ENCODE peak calls at places on chromosomes 13 and 19, in six cellular contexts. E is IMR-90, Y is mesenchymal stem cell, F is trophoblast cell, I is H9, Q is H1. U is an unnamed sample.

GRCh38 chr13:34931572-34931971 is 10.5 kb upstream of the NBEA start:
- DNase-seq in I (no peak), Y (no peak), Q (no peak), E (peak), F (peak), U (no peak)

GRCh38 chr13:19089315-19089714 is 92.3 kb downstream of the TUBA3C start:
- DNase-seq in F (peak), E (no peak), Y (no peak), Q (no peak), I (no peak), U (no peak)

GRCh38 chr13:100508996-100509395 is 79.6 kb downstream of the GGACT start:
- DNase-seq in Q (no peak), F (no peak), Y (no peak), I (no peak), E (no peak), U (no peak)

GRCh38 chr13:97231832-97232201 is 9.7 kb downstream of the MBNL2 start:
- DNase-seq in Y (no peak), I (no peak), Q (no peak), F (peak), E (peak), U (no peak)

GRCh38 chr13:23969672-23970071 is 72.4 kb upstream of the C1QTNF9B start:
- DNase-seq in Q (no peak), F (peak), I (no peak), E (peak), Y (peak), U (no peak)

GRCh38 chr19:49631610-49632192 is 8.2 kb downstream of the RRAS start:
- DNase-seq in Y (no peak), Q (no peak), E (no peak), I (no peak), F (no peak), U (no peak)

GRCh38 chr19:34493038-34493648 is 11.6 kb downstream of the WTIP start:
- DNase-seq in F (no peak), E (no peak), I (no peak), Y (no peak), Q (no peak), U (no peak)

GRCh38 chr13:94154362-94154761 is 325.1 kb downstream of the DCT start:
- DNase-seq in Q (no peak), E (peak), I (no peak), Y (no peak), F (no peak), U (no peak)

GRCh38 chr19:56476671-56477428 is at the start of gene ZNF667:
- DNase-seq in F (peak), Y (peak), I (no peak), E (peak), Q (no peak), U (peak)

GRCh38 chr13:113967206-113967720 is 6.6 kb downstream of the C13orf46 start:
- DNase-seq in Q (no peak), F (no peak), I (no peak), Y (no peak), E (no peak), U (no peak)

GRCh38 chr19:11291415-11291814 is 4.5 kb upstream of the TSPAN16 start:
- DNase-seq in Q (no peak), F (no peak), Y (no peak), E (no peak), I (no peak), U (no peak)

GRCh38 chr19:43759515-43759914 is 4.8 kb upstream of the SMG9 start:
- DNase-seq in Y (peak), I (no peak), F (peak), E (peak), Q (no peak), U (no peak)

GRCh38 chr13:105464249-105464648 is 1071.2 kb downstream of the EFNB2 start:
- DNase-seq in E (peak), Y (no peak), F (peak), I (no peak), Q (no peak), U (no peak)

GRCh38 chr19:40139533-40140287 is 49.0 kb upstream of the ZNF780A start:
- DNase-seq in E (peak), Y (peak), I (no peak), F (peak), Q (peak), U (peak)

GRCh38 chr13:50651916-50652315 is 191.6 kb downstream of the DLEU7 start:
- DNase-seq in I (no peak), E (no peak), F (no peak), Q (no peak), Y (no peak), U (no peak)

GRCh38 chr19:14114854-14115253 is 2.7 kb downstream of the PRKACA start:
- DNase-seq in E (no peak), I (peak), Q (peak), F (peak), Y (no peak), U (no peak)

GRCh38 chr19:3979289-3979673 is 6.0 kb downstream of the EEF2 start:
- DNase-seq in F (no peak), E (no peak), Y (no peak), I (peak), Q (peak), U (no peak)

GRCh38 chr19:41225238-41226052 is 6.4 kb downstream of the AXL start:
- DNase-seq in E (peak), Y (peak), Q (no peak), F (peak), I (peak), U (no peak)

GRCh38 chr19:28905996-28906395 is 307.0 kb downstream of the UQCRFS1 start:
- DNase-seq in Y (no peak), F (peak), E (peak), I (no peak), Q (no peak), U (no peak)

GRCh38 chr13:55062662-55063061 is 2034.0 kb downstream of the OLFM4 start:
- DNase-seq in Q (no peak), Y (no peak), I (no peak), E (no peak), F (no peak), U (no peak)

GRCh38 chr19:54462713-54463530 is 656 bp downstream of the LENG9 start:
- DNase-seq in I (peak), F (peak), Q (peak), Y (peak), E (peak), U (peak)

GRCh38 chr19:5492281-5492812 is 37.1 kb downstream of the ZNRF4 start:
- DNase-seq in I (no peak), F (no peak), E (no peak), Q (no peak), Y (no peak), U (no peak)

GRCh38 chr19:34475026-34475974 is 6.3 kb upstream of the WTIP start:
- DNase-seq in I (no peak), Y (peak), Q (no peak), F (peak), E (peak), U (no peak)

GRCh38 chr19:44738603-44739585 is 9.6 kb upstream of the BCL3 start:
- DNase-seq in F (peak), Y (peak), I (no peak), Q (no peak), E (no peak), U (no peak)

GRCh38 chr13:114058051-114058867 is 74.2 kb downstream of the RASA3 start:
- DNase-seq in Y (no peak), Q (no peak), E (no peak), I (no peak), F (no peak), U (no peak)

GRCh38 chr13:21999666-22000065 is 328.8 kb downstream of the FGF9 start:
- DNase-seq in I (no peak), F (no peak), Y (no peak), E (no peak), Q (no peak), U (no peak)

GRCh38 chr19:38011426-38011825 is 104.4 kb downstream of the SIPA1L3 start:
- DNase-seq in E (no peak), Q (no peak), Y (no peak), I (no peak), F (no peak), U (no peak)

GRCh38 chr19:34484328-34484727 is 2.8 kb downstream of the WTIP start:
- DNase-seq in E (no peak), Q (no peak), Y (no peak), F (no peak), I (no peak), U (no peak)

GRCh38 chr13:53788286-53788685 is 759.7 kb downstream of the OLFM4 start:
- DNase-seq in Q (no peak), F (no peak), I (no peak), E (no peak), Y (no peak), U (no peak)

GRCh38 chr19:49387936-49388372 is at the start of gene KASH5:
- DNase-seq in E (peak), Q (no peak), I (no peak), Y (no peak), F (peak), U (no peak)

GRCh38 chr13:21997726-21998125 is 326.9 kb downstream of the FGF9 start:
- DNase-seq in E (no peak), Q (no peak), Y (no peak), F (no peak), I (no peak), U (no peak)

GRCh38 chr13:95403349-95404140 is 102.3 kb upstream of the ABCC4 start:
- DNase-seq in E (no peak), Q (peak), I (peak), F (no peak), Y (peak), U (peak)

GRCh38 chr19:41705393-41706174 is 2.8 kb upstream of the CEACAM5 start:
- DNase-seq in I (peak), Y (no peak), F (peak), E (no peak), Q (no peak), U (peak)

GRCh38 chr13:79196366-79196765 is 209.7 kb downstream of the RBM26 start:
- DNase-seq in Y (no peak), F (no peak), E (no peak), I (no peak), Q (no peak), U (no peak)

GRCh38 chr13:79989251-79989661 is 351.7 kb downstream of the SPRY2 start:
- DNase-seq in Y (peak), E (peak), I (no peak), Q (no peak), F (peak), U (no peak)

GRCh38 chr13:66139250-66139649 is 1090.9 kb downstream of the PCDH9 start:
- DNase-seq in I (no peak), Y (peak), F (no peak), Q (no peak), E (no peak), U (no peak)

GRCh38 chr13:76489299-76489698 is 396.9 kb downstream of the KCTD12 start:
- DNase-seq in F (no peak), Q (no peak), I (no peak), E (no peak), Y (no peak), U (no peak)

DNA sequence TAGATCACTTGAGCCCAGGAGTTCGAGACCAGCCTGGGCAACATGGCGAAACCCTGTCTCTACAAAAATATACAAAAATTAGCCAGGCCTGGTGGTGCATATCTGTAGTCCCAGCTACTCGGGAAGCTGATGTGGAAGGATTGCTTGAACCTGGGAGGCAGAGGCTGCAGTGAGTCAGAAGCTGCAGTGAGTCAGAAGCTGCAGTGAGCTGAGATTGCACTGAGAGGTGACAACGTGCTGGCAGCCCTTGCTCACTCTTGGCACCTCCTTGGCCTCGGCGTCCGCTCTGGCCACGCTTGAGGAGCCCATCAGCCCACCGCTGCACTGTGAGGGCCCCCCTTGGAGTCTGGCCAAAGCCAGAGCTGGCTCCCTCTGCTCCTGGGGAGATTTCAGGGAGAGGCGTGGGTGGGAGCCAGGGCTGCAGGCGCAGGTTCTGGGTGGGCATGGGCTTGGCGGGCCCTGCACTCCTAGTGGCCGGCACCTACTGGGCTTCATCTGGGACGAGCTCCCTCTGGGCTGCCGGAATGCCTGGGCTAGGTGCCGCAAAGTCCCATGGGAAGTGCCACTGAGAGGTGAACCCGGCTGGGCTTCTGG is 39.5 kb upstream of the RPL21 start:
- DNase-seq in Y (peak), E (peak), Q (no peak), I (no peak), F (peak), U (no peak)
- H3K14ac ChIP-seq in Y (no peak), E (no peak), Q (no peak), I (no peak), F (no peak), U (no peak)

DNA sequence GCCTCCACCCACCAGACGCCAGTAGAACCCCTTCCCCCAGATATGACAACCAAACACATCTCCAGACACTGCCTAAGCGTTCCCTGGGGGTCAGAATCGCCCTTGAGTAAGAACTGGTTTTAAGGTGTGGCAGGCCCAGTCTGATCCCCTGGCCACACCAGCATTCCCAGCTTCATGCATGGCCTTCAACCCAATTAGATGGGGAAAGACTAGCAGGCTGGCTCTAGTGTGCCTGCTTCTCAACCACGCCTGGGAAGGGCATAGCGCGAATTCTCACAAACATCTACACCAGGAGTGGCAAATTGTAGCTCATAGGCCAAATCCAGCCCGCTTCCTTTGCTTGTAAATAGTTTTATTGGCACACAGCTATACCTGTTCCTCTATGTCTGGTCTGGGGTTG is 13.6 kb downstream of the HAUS8 start:
- DNase-seq in Q (no peak), F (peak), I (no peak), Y (no peak), E (no peak), U (no peak)
- H3K27ac ChIP-seq in Q (no peak), F (no peak), I (no peak), Y (no peak), E (no peak), U (no peak)

GRCh38 chr19:30719189-30719990 is 347.2 kb downstream of the ZNF536 start:
- DNase-seq in E (no peak), Q (peak), I (peak), F (no peak), Y (peak), U (no peak)
- H3K4ac ChIP-seq in E (no peak), Q (no peak), I (no peak), F (no peak), Y (no peak), U (peak)

DNA sequence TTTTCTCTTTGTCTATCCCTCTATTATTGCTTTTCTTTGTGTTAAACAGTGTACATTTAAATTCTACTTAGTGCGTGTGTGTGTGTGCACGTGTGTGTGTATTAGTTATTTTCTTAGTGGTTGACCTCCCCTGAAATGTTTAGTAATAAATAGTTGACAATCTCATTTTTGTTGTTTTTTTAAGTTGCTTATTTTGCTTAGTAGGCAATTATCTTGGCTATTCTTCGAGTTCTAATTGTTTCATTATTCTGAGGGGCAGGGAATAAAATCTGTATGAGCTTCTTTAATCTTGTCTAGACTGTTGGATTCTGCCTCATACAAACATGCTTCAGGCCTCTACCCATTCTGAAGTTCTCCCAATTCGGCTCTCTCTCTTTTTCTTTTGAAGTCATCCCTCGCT is 1169.0 kb upstream of the ATXN8OS start:
- DNase-seq in Y (no peak), Q (no peak), E (no peak), F (no peak), I (no peak), U (no peak)
- H3K14ac ChIP-seq in Y (no peak), Q (no peak), E (no peak), F (no peak), I (no peak), U (no peak)

GRCh38 chr13:32737679-32738078 is 151.4 kb downstream of the PDS5B start:
- DNase-seq in Y (no peak), F (no peak), I (no peak), Q (no peak), E (no peak), U (no peak)
- H3K27ac ChIP-seq in Y (peak), F (no peak), I (no peak), Q (no peak), E (no peak), U (no peak)

GRCh38 chr19:2479556-2480194 is 3.7 kb downstream of the GADD45B start:
- DNase-seq in Y (peak), F (peak), E (no peak), Q (no peak), I (no peak), U (no peak)
- H3K4ac ChIP-seq in Y (no peak), F (peak), E (peak), Q (no peak), I (no peak), U (no peak)

DNA sequence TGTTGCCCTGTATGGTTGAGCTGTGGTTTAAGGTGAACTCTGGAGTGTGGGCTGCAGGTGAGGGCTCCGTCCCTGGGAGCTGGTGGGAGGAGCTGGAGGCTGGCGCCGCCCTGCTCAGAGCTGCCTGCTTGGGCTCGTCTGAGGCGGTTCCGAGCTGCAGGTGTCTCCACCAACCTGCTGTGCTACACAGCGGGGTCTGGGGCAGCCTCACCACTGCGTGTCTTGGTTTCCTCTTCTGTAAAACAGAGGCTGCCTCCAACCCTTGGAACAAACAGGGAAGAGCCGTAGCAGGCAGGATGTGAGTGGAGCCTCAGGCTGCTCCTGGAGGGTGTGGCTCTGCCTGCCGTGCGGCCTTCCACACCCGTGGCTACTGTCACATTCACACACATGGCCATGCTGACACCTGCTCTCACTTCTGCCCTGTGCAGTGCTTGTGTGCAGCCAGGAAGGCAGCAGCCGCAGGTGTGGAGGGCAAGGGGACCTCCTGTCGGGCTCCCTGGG is 21.4 kb downstream of the NAXD start:
- DNase-seq in F (no peak), I (no peak), Q (no peak), Y (no peak), E (no peak), U (no peak)
- H3K14ac ChIP-seq in F (no peak), I (no peak), Q (no peak), Y (no peak), E (no peak), U (no peak)

GRCh38 chr19:39132344-39132969 is 6.9 kb downstream of the PAK4 start:
- DNase-seq in Q (no peak), Y (no peak), I (no peak), F (no peak), E (no peak), U (no peak)

GRCh38 chr19:39133431-39134270 is 8.1 kb downstream of the PAK4 start:
- DNase-seq in I (no peak), Y (no peak), F (peak), Q (no peak), E (no peak), U (no peak)

GRCh38 chr19:39130337-39131254 is 5.0 kb downstream of the PAK4 start:
- DNase-seq in Y (no peak), E (no peak), Q (no peak), F (no peak), I (no peak), U (no peak)

GRCh38 chr19:39129116-39129515 is 3.5 kb downstream of the PAK4 start:
- DNase-seq in Q (no peak), I (no peak), Y (no peak), E (no peak), F (no peak), U (no peak)

GRCh38 chr19:39131255-39131755 is 5.7 kb downstream of the PAK4 start:
- DNase-seq in E (peak), I (no peak), Y (no peak), Q (no peak), F (no peak), U (no peak)
- H3K27ac ChIP-seq in E (no peak), I (no peak), Y (no peak), Q (peak), F (peak), U (no peak)

GRCh38 chr19:46785054-46785979 is 3.1 kb downstream of the SLC1A5 start:
- DNase-seq in E (peak), Y (no peak), Q (no peak), F (peak), I (no peak), U (no peak)
- H3K4ac ChIP-seq in E (peak), Y (peak), Q (peak), F (peak), I (no peak), U (no peak)